ENCODE peak calls at places on chromosomes 13 and 19, in seven cellular contexts. B, H, S, D, A, L and I are unnamed samples.

GRCh38 chr19:6460099-6460884 is 700 bp upstream of the SLC25A23 start:
- DNase-seq in B (peak; percentile 98), H (peak; percentile 97), S (peak; percentile 99), D (peak; percentile 97), A (peak; percentile 99), L (peak; percentile 97), I (peak; percentile 98)

GRCh38 chr13:77298403-77298802 is 28.5 kb downstream of the MYCBP2 start:
- DNase-seq in B (no peak), H (no peak), S (no peak), D (no peak), A (no peak), L (no peak), I (no peak)

GRCh38 chr19:14119644-14120496 is 2.3 kb upstream of the PRKACA start:
- DNase-seq in B (no peak), H (no peak), S (no peak), D (no peak), A (no peak), L (peak; percentile 28), I (no peak)

GRCh38 chr13:47417485-47417884 is 520.6 kb upstream of the HTR2A start:
- DNase-seq in B (no peak), H (no peak), S (no peak), D (no peak), A (no peak), L (no peak), I (no peak)

GRCh38 chr13:39038569-39038898 is 278 bp downstream of the NHLRC3 start:
- DNase-seq in B (no peak), H (no peak), S (peak; percentile 48), D (peak; percentile 69), A (peak; percentile 55), L (peak; percentile 81), I (no peak)

GRCh38 chr19:35935911-35936737 is at the start of gene LRFN3:
- DNase-seq in B (peak; percentile 85), H (peak; percentile 87), S (peak; percentile 63), D (peak; percentile 65), A (peak; percentile 92), L (peak; percentile 91), I (peak; percentile 67)

GRCh38 chr13:109243311-109243951 is 543.0 kb downstream of the IRS2 start:
- DNase-seq in B (peak; percentile 79), H (no peak), S (peak; percentile 96), D (no peak), A (peak; percentile 88), L (no peak), I (no peak)

GRCh38 chr19:43700368-43701015 is 15.4 kb upstream of the IRGC start:
- DNase-seq in B (no peak), H (peak; percentile 75), S (peak; percentile 23), D (no peak), A (peak; percentile 89), L (no peak), I (peak; percentile 30)

GRCh38 chr19:19672816-19673215 is 4.2 kb downstream of the ZNF101 start:
- DNase-seq in B (no peak), H (no peak), S (no peak), D (no peak), A (no peak), L (no peak), I (no peak)

GRCh38 chr19:38015216-38015615 is 108.2 kb downstream of the SIPA1L3 start:
- DNase-seq in B (no peak), H (no peak), S (peak; percentile 78), D (no peak), A (no peak), L (no peak), I (no peak)

GRCh38 chr19:44764975-44765948 is 12.4 kb upstream of the CBLC start:
- DNase-seq in B (no peak), H (peak; percentile 64), S (no peak), D (no peak), A (no peak), L (peak; percentile 87), I (no peak)

GRCh38 chr13:29935309-29935981 is 85.0 kb upstream of the UBL3 start:
- DNase-seq in B (no peak), H (no peak), S (no peak), D (peak; percentile 89), A (no peak), L (no peak), I (no peak)

GRCh38 chr19:19656451-19657396 is 6.8 kb downstream of the ATP13A1 start:
- DNase-seq in B (no peak), H (no peak), S (no peak), D (peak; percentile 41), A (no peak), L (peak; percentile 60), I (no peak)

GRCh38 chr19:40687525-40688016 is 2.9 kb downstream of the NUMBL start:
- DNase-seq in B (peak; percentile 95), H (peak; percentile 93), S (no peak), D (no peak), A (peak; percentile 68), L (peak; percentile 62), I (peak; percentile 81)

GRCh38 chr13:48210178-48210577 is 22.8 kb upstream of the ITM2B start:
- DNase-seq in B (no peak), H (no peak), S (peak; percentile 95), D (no peak), A (peak; percentile 65), L (no peak), I (no peak)

DNA sequence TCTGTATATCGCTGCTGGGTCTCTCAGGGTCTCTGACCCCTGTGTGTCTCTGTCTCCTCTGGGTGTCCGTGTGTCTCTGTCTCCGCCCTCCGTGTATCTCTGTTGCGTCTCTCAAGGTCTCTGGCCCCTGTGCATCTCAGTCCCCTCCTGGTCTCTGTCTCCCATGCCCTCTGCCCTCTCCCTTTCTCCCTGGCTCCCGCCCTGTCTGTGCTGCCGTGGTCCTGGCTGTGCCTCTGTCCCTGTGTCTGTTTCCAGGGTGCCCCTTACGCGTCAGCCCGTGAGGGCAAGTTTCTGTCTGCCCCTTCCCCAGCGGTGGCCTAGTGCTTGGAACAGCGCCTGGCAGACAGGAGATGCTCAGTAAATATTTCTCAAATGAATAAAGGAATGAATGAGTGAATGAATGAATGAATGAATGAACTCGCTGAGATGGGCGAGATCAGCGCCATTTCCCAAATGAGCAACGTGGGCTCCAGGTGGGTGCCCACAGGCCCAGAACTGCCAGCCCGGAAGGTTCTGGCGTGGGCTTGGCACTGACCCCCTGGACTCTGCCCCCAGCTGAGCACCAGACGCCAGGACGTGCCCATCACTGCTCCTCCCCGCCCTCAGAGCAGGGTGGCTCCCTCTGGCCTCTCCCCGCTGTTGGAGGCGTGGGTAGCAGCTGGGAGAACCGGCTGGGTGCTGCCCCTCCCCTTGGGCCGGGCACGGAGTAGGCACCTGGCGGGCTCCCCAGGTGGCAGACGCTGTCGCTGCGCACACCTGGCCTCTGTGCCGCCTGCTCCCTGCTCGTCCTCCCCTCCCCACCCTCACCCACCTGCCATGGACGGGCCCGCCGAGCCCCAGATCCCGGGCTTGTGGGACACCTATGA is at the start of gene SULT2B1:
- DNase-seq in B (no peak), H (no peak), S (peak; percentile 28), D (peak; percentile 20), A (no peak), L (peak; percentile 84), I (no peak)
- H3K27me3 ChIP-seq in B (no peaks in the 10 kb centered on the region), H (no peaks in the 10 kb centered on the region), S (no peaks in the 10 kb centered on the region), D (no peaks in the 10 kb centered on the region), A (peaks cover 8% of the 10 kb centered on the region), L (no peaks in the 10 kb centered on the region), I (no peaks in the 10 kb centered on the region)

DNA sequence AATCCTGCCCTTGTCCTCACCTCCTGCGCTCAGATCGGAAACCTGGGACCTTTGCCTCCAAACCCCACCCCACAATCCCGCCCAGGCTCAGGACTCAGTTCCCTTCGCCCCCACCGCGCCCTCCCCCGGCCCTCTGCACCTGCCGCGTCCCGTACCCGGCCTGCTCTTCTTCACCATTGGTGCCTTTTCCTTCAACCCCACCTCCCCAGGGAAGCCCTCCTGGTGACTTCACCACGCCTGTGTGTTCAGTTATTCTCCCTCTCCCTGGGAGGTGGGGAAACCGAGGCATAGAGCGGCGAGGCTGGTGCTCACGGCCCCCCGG is 19.3 kb upstream of the TCF3 start:
- DNase-seq in B (no peak), H (no peak), S (no peak), D (no peak), A (no peak), L (no peak), I (no peak)
- H3K27me3 ChIP-seq in B (peaks cover 31% of the 10 kb centered on the region), H (peaks cover 44% of the 10 kb centered on the region), S (peaks cover 8% of the 10 kb centered on the region), D (peaks cover 47% of the 10 kb centered on the region), A (peaks cover 30% of the 10 kb centered on the region), L (peaks cover 71% of the 10 kb centered on the region), I (peaks cover 36% of the 10 kb centered on the region)

GRCh38 chr13:26838821-26839220 is 78.2 kb upstream of the GPR12 start:
- DNase-seq in B (no peak), H (no peak), S (no peak), D (no peak), A (no peak), L (no peak), I (no peak)

GRCh38 chr13:26839682-26840081 is 79.1 kb upstream of the GPR12 start:
- DNase-seq in B (no peak), H (no peak), S (no peak), D (no peak), A (no peak), L (no peak), I (no peak)

GRCh38 chr13:26837102-26837501 is 76.5 kb upstream of the GPR12 start:
- DNase-seq in B (no peak), H (no peak), S (no peak), D (no peak), A (no peak), L (no peak), I (no peak)

GRCh38 chr13:26837997-26838396 is 77.4 kb upstream of the GPR12 start:
- DNase-seq in B (peak; percentile 30), H (no peak), S (peak; percentile 8), D (no peak), A (no peak), L (no peak), I (no peak)
- H3K27me3 ChIP-seq in B (no peaks in the 10 kb centered on the region), H (no peaks in the 10 kb centered on the region), S (peaks cover 4% of the 10 kb centered on the region), D (no peaks in the 10 kb centered on the region), A (peaks cover 37% of the 10 kb centered on the region), L (no peaks in the 10 kb centered on the region), I (peaks cover 6% of the 10 kb centered on the region)

DNA sequence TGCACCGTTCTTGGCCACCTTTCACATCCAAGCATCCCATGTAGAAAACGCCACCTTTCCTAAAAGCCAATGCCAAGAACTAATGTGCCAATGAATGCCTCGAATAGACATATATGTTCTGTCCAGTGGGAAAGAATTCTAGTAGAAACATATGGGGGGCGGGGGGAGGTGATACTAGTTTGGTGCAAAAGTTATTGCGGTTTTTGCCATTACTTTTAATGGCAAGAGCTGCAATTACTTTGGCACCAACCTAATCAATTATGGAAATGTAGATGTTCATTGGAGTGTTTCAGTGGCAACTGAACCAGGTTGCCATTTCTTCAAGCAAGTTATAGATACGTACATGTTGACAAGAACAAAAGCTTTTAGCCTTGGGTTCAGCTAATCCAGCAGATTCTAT is 34.6 kb downstream of the SLC15A1 start:
- DNase-seq in B (no peak), H (no peak), S (no peak), D (no peak), A (no peak), L (no peak), I (no peak)
- H3K27me3 ChIP-seq in B (no peaks in the 10 kb centered on the region), H (no peaks in the 10 kb centered on the region), S (no peaks in the 10 kb centered on the region), D (no peaks in the 10 kb centered on the region), A (no peaks in the 10 kb centered on the region), L (no peaks in the 10 kb centered on the region), I (no peaks in the 10 kb centered on the region)

GRCh38 chr19:3012522-3013260 is 16.4 kb downstream of the TLE2 start:
- DNase-seq in B (no peak), H (no peak), S (no peak), D (no peak), A (no peak), L (no peak), I (no peak)
- H3K27me3 ChIP-seq in B (no peaks in the 10 kb centered on the region), H (no peaks in the 10 kb centered on the region), S (no peaks in the 10 kb centered on the region), D (no peaks in the 10 kb centered on the region), A (peaks cover 8% of the 10 kb centered on the region), L (no peaks in the 10 kb centered on the region), I (no peaks in the 10 kb centered on the region)